ENCODE peak calls at places on chromosome X, in nine cellular contexts. V, N, L, T, B, I, Z, U and H are unnamed samples.

GRCh38 chrX:43961699-43962098 is 11.5 kb downstream of the NDP start:
- DNase-seq in B (no peak), U (no peak), Z (no peak), N (no peak), I (peak), L (peak), V (no peak), T (no peak), H (no peak)

GRCh38 chrX:69961365-69962072 is 88.2 kb downstream of the AWAT2 start:
- DNase-seq in V (no peak), Z (no peak), L (peak), B (no peak), I (no peak), T (no peak), U (peak), N (peak), H (no peak)

GRCh38 chrX:86121916-86122315 is 26.3 kb upstream of the DACH2 start:
- DNase-seq in B (no peak), I (no peak), V (no peak), N (no peak), T (no peak), U (no peak), Z (no peak), L (no peak), H (no peak)

GRCh38 chrX:64536740-64537139 is 141.5 kb upstream of the MTMR8 start:
- DNase-seq in T (no peak), I (peak), N (peak), B (no peak), Z (no peak), L (no peak), V (no peak), U (no peak), H (no peak)

GRCh38 chrX:48794993-48795501 is 6.8 kb upstream of the HDAC6 start:
- DNase-seq in U (no peak), V (peak), T (peak), B (no peak), L (peak), Z (no peak), I (no peak), N (peak), H (peak)

GRCh38 chrX:108177321-108177990 is 85.9 kb downstream of the ATG4A start:
- DNase-seq in L (no peak), Z (no peak), I (no peak), T (no peak), V (no peak), U (no peak), B (no peak), N (no peak), H (no peak)

GRCh38 chrX:151723156-151723760 is 7.4 kb downstream of the FATE1 start:
- DNase-seq in Z (peak), U (no peak), N (no peak), L (no peak), I (peak), V (no peak), T (no peak), B (no peak), H (no peak)

GRCh38 chrX:23327104-23327503 is 7.5 kb upstream of the PTCHD1 start:
- DNase-seq in N (no peak), Z (no peak), B (no peak), U (no peak), L (no peak), I (peak), V (no peak), T (peak), H (no peak)

GRCh38 chrX:1851527-1851926 is 236.7 kb downstream of the ASMT start:
- DNase-seq in U (no peak), L (no peak), V (no peak), B (no peak), Z (no peak), I (no peak), N (no peak), T (no peak), H (no peak)

GRCh38 chrX:39772057-39772832 is 325.5 kb downstream of the BCOR start:
- DNase-seq in B (no peak), N (peak), T (peak), V (no peak), I (peak), Z (peak), L (peak), U (peak), H (no peak)

GRCh38 chrX:85288992-85289723 is 45.4 kb downstream of the ZNF711 start:
- DNase-seq in V (no peak), N (no peak), U (peak), Z (no peak), B (no peak), I (no peak), L (no peak), T (no peak), H (no peak)

GRCh38 chrX:52839137-52839536 is 28.1 kb downstream of the XAGE5 start:
- DNase-seq in T (no peak), I (no peak), B (no peak), Z (no peak), L (peak), V (no peak), N (no peak), U (peak), H (no peak)

GRCh38 chrX:30653415-30654131 is at the start of gene GK:
- DNase-seq in B (no peak), Z (peak), N (no peak), V (no peak), T (peak), L (peak), U (peak), I (peak), H (peak)

GRCh38 chrX:40299028-40299479 is 201.3 kb upstream of the BCOR start:
- DNase-seq in L (no peak), B (peak), N (no peak), T (peak), Z (peak), I (peak), U (no peak), V (no peak), H (no peak)

GRCh38 chrX:79270401-79270800 is 96.7 kb downstream of the ITM2A start:
- DNase-seq in N (no peak), B (peak), V (no peak), I (peak), L (no peak), Z (peak), U (peak), T (peak), H (no peak)

GRCh38 chrX:115960440-115961084 is 210.0 kb upstream of the AGTR2 start:
- DNase-seq in L (peak), I (no peak), V (no peak), B (no peak), U (no peak), Z (no peak), N (peak), T (no peak), H (no peak)

GRCh38 chrX:115952417-115953092 is 218.0 kb upstream of the AGTR2 start:
- DNase-seq in T (no peak), L (no peak), B (no peak), Z (no peak), N (no peak), U (no peak), I (no peak), V (no peak), H (no peak)

GRCh38 chrX:115958687-115959359 is 211.7 kb upstream of the AGTR2 start:
- DNase-seq in L (peak), N (peak), T (no peak), U (no peak), V (no peak), B (no peak), I (peak), Z (no peak), H (no peak)

DNA sequence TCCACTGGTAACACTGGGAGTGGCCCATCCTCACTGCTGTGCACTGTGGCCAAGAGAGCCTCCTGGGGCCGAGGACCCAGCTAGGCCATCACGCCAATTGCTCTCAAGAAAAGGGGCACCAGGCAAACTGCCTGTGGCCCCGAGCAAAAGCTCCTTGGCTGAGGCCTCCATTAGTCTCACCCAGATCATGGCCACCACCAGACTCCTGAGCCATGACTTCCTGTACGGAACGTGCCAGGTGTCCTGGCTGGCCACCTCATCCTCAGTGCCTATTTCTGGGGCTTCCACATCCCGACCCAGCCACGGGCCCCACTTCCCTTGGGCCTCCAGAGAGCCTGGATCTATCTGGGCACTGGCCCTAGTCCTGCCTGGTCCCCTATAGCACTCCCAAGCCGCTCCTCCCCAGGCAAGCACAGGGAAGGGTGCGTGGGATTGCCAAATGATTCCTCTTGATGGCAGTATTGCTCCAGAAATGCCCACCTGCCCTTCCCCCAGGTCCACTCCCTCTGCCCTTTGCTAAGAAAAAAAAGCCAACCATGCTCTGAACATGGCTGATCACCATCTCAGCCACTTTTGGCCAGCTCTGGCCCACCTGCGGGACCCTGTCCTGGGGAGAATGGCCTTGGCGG is 212.6 kb upstream of the AGTR2 start:
- DNase-seq in U (no peak), B (no peak), T (peak), I (peak), Z (no peak), N (no peak), L (peak), V (no peak), H (no peak)
- TF ChIP-seq CTCF in U (no peak), B (no peak), T (no peak), I (no peak), Z (no peak), N (no peak), L (peak), V (no peak), H (no peak)

GRCh38 chrX:5683996-5684395 is 544.7 kb downstream of the NLGN4X start:
- DNase-seq in U (peak), I (no peak), V (no peak), T (no peak), Z (no peak), B (no peak), L (no peak), N (no peak), H (no peak)

DNA sequence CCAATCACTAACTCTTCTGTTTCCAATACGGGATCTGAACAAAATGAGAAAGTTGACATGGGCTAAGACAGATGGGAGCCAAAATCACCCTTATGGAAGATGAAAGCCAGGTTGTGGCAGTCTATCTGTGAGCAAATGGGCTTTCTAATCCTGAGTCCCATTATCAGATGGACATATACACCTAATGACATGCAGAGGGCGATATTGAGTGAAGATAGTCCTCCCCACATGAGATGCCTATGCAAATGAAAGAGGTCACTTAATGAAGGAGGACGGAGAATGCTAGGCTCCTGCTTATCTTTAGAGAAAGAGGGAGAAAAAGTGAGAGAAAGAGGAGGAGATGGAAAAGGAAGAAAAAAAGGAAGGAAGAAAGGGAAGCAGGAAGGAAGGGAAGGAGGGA is 547.5 kb downstream of the NLGN4X start:
- DNase-seq in I (peak), L (peak), V (no peak), N (peak), B (no peak), U (peak), T (no peak), Z (no peak), H (no peak)
- TF ChIP-seq CTCF in I (peak), L (no peak), V (no peak), N (no peak), B (no peak), U (no peak), T (no peak), Z (no peak), H (no peak)

GRCh38 chrX:25067271-25068172 is 51.8 kb upstream of the ARX start:
- DNase-seq in L (no peak), I (no peak), U (no peak), T (no peak), Z (no peak), B (no peak), V (no peak), N (no peak), H (no peak)
- TF ChIP-seq CTCF in L (no peak), I (no peak), U (no peak), T (no peak), Z (no peak), B (no peak), V (no peak), N (no peak), H (no peak)

GRCh38 chrX:27660878-27661277 is 70.7 kb downstream of the DCAF8L2 start:
- DNase-seq in Z (no peak), B (no peak), I (no peak), N (no peak), T (no peak), L (no peak), U (no peak), V (no peak), H (no peak)
- TF ChIP-seq CTCF in Z (no peak), B (no peak), I (no peak), N (no peak), T (no peak), L (no peak), U (no peak), V (no peak), H (no peak)

GRCh38 chrX:110002300-110003166 is at the start of gene TMEM164:
- DNase-seq in Z (peak), T (peak), I (peak), N (peak), U (peak), V (peak), L (peak), B (peak), H (peak)
- TF ChIP-seq CTCF in Z (no peak), T (no peak), I (no peak), N (peak), U (no peak), V (no peak), L (no peak), B (no peak), H (no peak)

GRCh38 chrX:431492-432132 is 44.9 kb upstream of the PPP2R3B start:
- DNase-seq in U (no peak), L (no peak), V (no peak), I (no peak), T (no peak), B (no peak), N (no peak), Z (no peak), H (no peak)
- TF ChIP-seq CTCF in U (no peak), L (no peak), V (no peak), I (no peak), T (no peak), B (no peak), N (no peak), Z (no peak), H (no peak)